ENCODE peak calls at places on chromosomes 12 and 14, in seven cellular contexts. One of them, this sample, is unnamed.

GRCh38 chr12:50220357-50221061 is 53.3 kb upstream of the CERS5 start:
- DNase-seq in CD8-positive, alpha-beta memory T cell: no peak
- DNase-seq in T-helper 2 cell: no peak
- DNase-seq in GM19239: no peak
- DNase-seq in A549: no peak
- DNase-seq in stimulated activated CD8-positive, alpha-beta memory T cell treated with anti-CD3 and anti-CD28 coated beads, Interleukin-7, amount 100 ng/mL, for 1 hour: no peak
- DNase-seq in stimulated activated CD4-positive, alpha-beta T cell treated with anti-CD3 and anti-CD28 coated beads, Interleukin-4, amount 100 ng/mL, for 24 hours: peak
- DNase-seq in this sample: peak

GRCh38 chr12:20040194-20040593 is 328.1 kb upstream of the PDE3A start:
- DNase-seq in stimulated activated CD8-positive, alpha-beta memory T cell treated with anti-CD3 and anti-CD28 coated beads, Interleukin-7, amount 100 ng/mL, for 1 hour: no peak
- DNase-seq in T-helper 2 cell: no peak
- DNase-seq in GM19239: no peak
- DNase-seq in A549: no peak
- DNase-seq in stimulated activated CD4-positive, alpha-beta T cell treated with anti-CD3 and anti-CD28 coated beads, Interleukin-4, amount 100 ng/mL, for 24 hours: no peak
- DNase-seq in CD8-positive, alpha-beta memory T cell: no peak
- DNase-seq in this sample: no peak

GRCh38 chr14:71701990-71702389 is 230.2 kb upstream of the RGS6 start:
- DNase-seq in stimulated activated CD4-positive, alpha-beta T cell treated with anti-CD3 and anti-CD28 coated beads, Interleukin-4, amount 100 ng/mL, for 24 hours: no peak
- DNase-seq in GM19239: no peak
- DNase-seq in stimulated activated CD8-positive, alpha-beta memory T cell treated with anti-CD3 and anti-CD28 coated beads, Interleukin-7, amount 100 ng/mL, for 1 hour: no peak
- DNase-seq in CD8-positive, alpha-beta memory T cell: no peak
- DNase-seq in A549: no peak
- DNase-seq in T-helper 2 cell: no peak
- DNase-seq in this sample: no peak

GRCh38 chr14:101027291-101027690 is 123.8 kb upstream of the RTL1 start:
- DNase-seq in CD8-positive, alpha-beta memory T cell: no peak
- DNase-seq in A549: no peak
- DNase-seq in stimulated activated CD8-positive, alpha-beta memory T cell treated with anti-CD3 and anti-CD28 coated beads, Interleukin-7, amount 100 ng/mL, for 1 hour: no peak
- DNase-seq in stimulated activated CD4-positive, alpha-beta T cell treated with anti-CD3 and anti-CD28 coated beads, Interleukin-4, amount 100 ng/mL, for 24 hours: no peak
- DNase-seq in T-helper 2 cell: no peak
- DNase-seq in GM19239: no peak
- DNase-seq in this sample: no peak

GRCh38 chr14:70186826-70187483 is 1.8 kb downstream of the SLC8A3 start:
- DNase-seq in stimulated activated CD8-positive, alpha-beta memory T cell treated with anti-CD3 and anti-CD28 coated beads, Interleukin-7, amount 100 ng/mL, for 1 hour: no peak
- DNase-seq in A549: no peak
- DNase-seq in GM19239: no peak
- DNase-seq in stimulated activated CD4-positive, alpha-beta T cell treated with anti-CD3 and anti-CD28 coated beads, Interleukin-4, amount 100 ng/mL, for 24 hours: no peak
- DNase-seq in CD8-positive, alpha-beta memory T cell: no peak
- DNase-seq in T-helper 2 cell: no peak
- DNase-seq in this sample: peak

GRCh38 chr14:62694075-62694474 is 351.2 kb downstream of the KCNH5 start:
- DNase-seq in stimulated activated CD4-positive, alpha-beta T cell treated with anti-CD3 and anti-CD28 coated beads, Interleukin-4, amount 100 ng/mL, for 24 hours: no peak
- DNase-seq in T-helper 2 cell: no peak
- DNase-seq in A549: no peak
- DNase-seq in GM19239: no peak
- DNase-seq in CD8-positive, alpha-beta memory T cell: no peak
- DNase-seq in stimulated activated CD8-positive, alpha-beta memory T cell treated with anti-CD3 and anti-CD28 coated beads, Interleukin-7, amount 100 ng/mL, for 1 hour: no peak
- DNase-seq in this sample: no peak

GRCh38 chr12:118741196-118741595 is 240.1 kb upstream of the SRRM4 start:
- DNase-seq in stimulated activated CD4-positive, alpha-beta T cell treated with anti-CD3 and anti-CD28 coated beads, Interleukin-4, amount 100 ng/mL, for 24 hours: no peak
- DNase-seq in CD8-positive, alpha-beta memory T cell: no peak
- DNase-seq in stimulated activated CD8-positive, alpha-beta memory T cell treated with anti-CD3 and anti-CD28 coated beads, Interleukin-7, amount 100 ng/mL, for 1 hour: no peak
- DNase-seq in T-helper 2 cell: no peak
- DNase-seq in GM19239: no peak
- DNase-seq in A549: no peak
- DNase-seq in this sample: no peak

GRCh38 chr12:111664961-111665865 is 20.5 kb downstream of the BRAP start:
- DNase-seq in stimulated activated CD4-positive, alpha-beta T cell treated with anti-CD3 and anti-CD28 coated beads, Interleukin-4, amount 100 ng/mL, for 24 hours: no peak
- DNase-seq in A549: no peak
- DNase-seq in CD8-positive, alpha-beta memory T cell: no peak
- DNase-seq in stimulated activated CD8-positive, alpha-beta memory T cell treated with anti-CD3 and anti-CD28 coated beads, Interleukin-7, amount 100 ng/mL, for 1 hour: no peak
- DNase-seq in T-helper 2 cell: no peak
- DNase-seq in GM19239: no peak
- DNase-seq in this sample: no peak

GRCh38 chr14:94596361-94596760 is 15.1 kb downstream of the SERPINA5 start:
- DNase-seq in T-helper 2 cell: no peak
- DNase-seq in GM19239: no peak
- DNase-seq in A549: no peak
- DNase-seq in CD8-positive, alpha-beta memory T cell: no peak
- DNase-seq in stimulated activated CD4-positive, alpha-beta T cell treated with anti-CD3 and anti-CD28 coated beads, Interleukin-4, amount 100 ng/mL, for 24 hours: no peak
- DNase-seq in stimulated activated CD8-positive, alpha-beta memory T cell treated with anti-CD3 and anti-CD28 coated beads, Interleukin-7, amount 100 ng/mL, for 1 hour: no peak
- DNase-seq in this sample: no peak

GRCh38 chr14:90475298-90475697 is 78.5 kb downstream of the CALM1 start:
- DNase-seq in CD8-positive, alpha-beta memory T cell: no peak
- DNase-seq in GM19239: no peak
- DNase-seq in T-helper 2 cell: no peak
- DNase-seq in stimulated activated CD4-positive, alpha-beta T cell treated with anti-CD3 and anti-CD28 coated beads, Interleukin-4, amount 100 ng/mL, for 24 hours: no peak
- DNase-seq in stimulated activated CD8-positive, alpha-beta memory T cell treated with anti-CD3 and anti-CD28 coated beads, Interleukin-7, amount 100 ng/mL, for 1 hour: no peak
- DNase-seq in A549: no peak
- DNase-seq in this sample: no peak

GRCh38 chr12:115672506-115673080 is 604.9 kb downstream of the MED13L start:
- DNase-seq in A549: no peak
- DNase-seq in CD8-positive, alpha-beta memory T cell: no peak
- DNase-seq in stimulated activated CD4-positive, alpha-beta T cell treated with anti-CD3 and anti-CD28 coated beads, Interleukin-4, amount 100 ng/mL, for 24 hours: no peak
- DNase-seq in stimulated activated CD8-positive, alpha-beta memory T cell treated with anti-CD3 and anti-CD28 coated beads, Interleukin-7, amount 100 ng/mL, for 1 hour: no peak
- DNase-seq in GM19239: no peak
- DNase-seq in T-helper 2 cell: no peak
- DNase-seq in this sample: no peak

GRCh38 chr14:69615471-69616407 is 4.3 kb downstream of the SUSD6 start:
- DNase-seq in CD8-positive, alpha-beta memory T cell: peak
- DNase-seq in GM19239: no peak
- DNase-seq in stimulated activated CD4-positive, alpha-beta T cell treated with anti-CD3 and anti-CD28 coated beads, Interleukin-4, amount 100 ng/mL, for 24 hours: peak
- DNase-seq in stimulated activated CD8-positive, alpha-beta memory T cell treated with anti-CD3 and anti-CD28 coated beads, Interleukin-7, amount 100 ng/mL, for 1 hour: no peak
- DNase-seq in T-helper 2 cell: peak
- DNase-seq in A549: no peak
- DNase-seq in this sample: peak

GRCh38 chr12:121981456-121981855 is 40.2 kb upstream of the BCL7A start:
- DNase-seq in T-helper 2 cell: no peak
- DNase-seq in stimulated activated CD4-positive, alpha-beta T cell treated with anti-CD3 and anti-CD28 coated beads, Interleukin-4, amount 100 ng/mL, for 24 hours: no peak
- DNase-seq in A549: no peak
- DNase-seq in CD8-positive, alpha-beta memory T cell: no peak
- DNase-seq in GM19239: no peak
- DNase-seq in stimulated activated CD8-positive, alpha-beta memory T cell treated with anti-CD3 and anti-CD28 coated beads, Interleukin-7, amount 100 ng/mL, for 1 hour: no peak
- DNase-seq in this sample: no peak

GRCh38 chr14:59254146-59254910 is 65.9 kb downstream of the DAAM1 start:
- DNase-seq in stimulated activated CD8-positive, alpha-beta memory T cell treated with anti-CD3 and anti-CD28 coated beads, Interleukin-7, amount 100 ng/mL, for 1 hour: no peak
- DNase-seq in GM19239: no peak
- DNase-seq in CD8-positive, alpha-beta memory T cell: no peak
- DNase-seq in A549: no peak
- DNase-seq in stimulated activated CD4-positive, alpha-beta T cell treated with anti-CD3 and anti-CD28 coated beads, Interleukin-4, amount 100 ng/mL, for 24 hours: no peak
- DNase-seq in T-helper 2 cell: no peak
- DNase-seq in this sample: no peak

GRCh38 chr14:73280903-73281302 is 43.6 kb downstream of the PAPLN start:
- DNase-seq in T-helper 2 cell: no peak
- DNase-seq in GM19239: no peak
- DNase-seq in CD8-positive, alpha-beta memory T cell: no peak
- DNase-seq in A549: no peak
- DNase-seq in stimulated activated CD4-positive, alpha-beta T cell treated with anti-CD3 and anti-CD28 coated beads, Interleukin-4, amount 100 ng/mL, for 24 hours: no peak
- DNase-seq in stimulated activated CD8-positive, alpha-beta memory T cell treated with anti-CD3 and anti-CD28 coated beads, Interleukin-7, amount 100 ng/mL, for 1 hour: no peak
- DNase-seq in this sample: no peak

GRCh38 chr12:100348657-100349454 is 8.0 kb upstream of the SLC17A8 start:
- DNase-seq in GM19239: no peak
- DNase-seq in T-helper 2 cell: no peak
- DNase-seq in stimulated activated CD4-positive, alpha-beta T cell treated with anti-CD3 and anti-CD28 coated beads, Interleukin-4, amount 100 ng/mL, for 24 hours: no peak
- DNase-seq in stimulated activated CD8-positive, alpha-beta memory T cell treated with anti-CD3 and anti-CD28 coated beads, Interleukin-7, amount 100 ng/mL, for 1 hour: no peak
- DNase-seq in CD8-positive, alpha-beta memory T cell: no peak
- DNase-seq in A549: peak
- DNase-seq in this sample: no peak

GRCh38 chr14:101187816-101188570 is 284.5 kb upstream of the RTL1 start:
- DNase-seq in CD8-positive, alpha-beta memory T cell: no peak
- DNase-seq in T-helper 2 cell: no peak
- DNase-seq in GM19239: no peak
- DNase-seq in stimulated activated CD8-positive, alpha-beta memory T cell treated with anti-CD3 and anti-CD28 coated beads, Interleukin-7, amount 100 ng/mL, for 1 hour: no peak
- DNase-seq in stimulated activated CD4-positive, alpha-beta T cell treated with anti-CD3 and anti-CD28 coated beads, Interleukin-4, amount 100 ng/mL, for 24 hours: no peak
- DNase-seq in A549: no peak
- DNase-seq in this sample: no peak

This sample was measured in activated CD4-positive, alpha-beta T cell treated with anti-CD3 and anti-CD28 coated beads, Interleukin-2, amount 50 U/mL, for 48 hours.